ENCODE peak calls at places on chromosomes 1 and 21, in four cellular contexts. L is suprapubic skin, I is transverse colon, Y is breast epithelium. V is an unnamed sample.

GRCh38 chr1:177505905-177506590 is 335.3 kb downstream of the BRINP2 start:
- DNase-seq in L (no peak), I (no peak), Y (no peak), V (no peak)

GRCh38 chr1:86151427-86151826 is 5.1 kb downstream of the COL24A1 start:
- DNase-seq in L (no peak), I (no peak), Y (no peak), V (no peak)

GRCh38 chr1:27332536-27333281 is 9.1 kb upstream of the SYTL1 start:
- DNase-seq in L (no peak), I (peak; percentile 39), Y (no peak), V (no peak)

GRCh38 chr21:29640233-29640554 is 299.6 kb downstream of the GRIK1 start:
- DNase-seq in L (no peak), I (no peak), Y (no peak), V (no peak)

GRCh38 chr1:38787041-38787440 is 72.5 kb downstream of the RRAGC start:
- DNase-seq in L (no peak), I (no peak), Y (no peak), V (no peak)

GRCh38 chr21:43034098-43034497 is 41.5 kb downstream of the CBS start:
- DNase-seq in L (no peak), I (no peak), Y (no peak), V (no peak)

GRCh38 chr1:239387304-239388231 is 1.2 kb downstream of the CHRM3 start:
- DNase-seq in L (no peak), I (peak; percentile 18), Y (no peak), V (no peak)

GRCh38 chr1:4380564-4381168 is 273.7 kb upstream of the AJAP1 start:
- DNase-seq in L (no peak), I (no peak), Y (no peak), V (no peak)

GRCh38 chr1:213163278-213163711 is 112.3 kb downstream of the RPS6KC1 start:
- DNase-seq in L (no peak), I (no peak), Y (no peak), V (no peak)

GRCh38 chr1:14494931-14495330 is 103.6 kb upstream of the KAZN start:
- DNase-seq in L (no peak), I (no peak), Y (no peak), V (no peak)

GRCh38 chr1:241627453-241628329 is 12.5 kb downstream of the CHML start:
- DNase-seq in L (no peak), I (peak; percentile 37), Y (no peak), V (no peak)

GRCh38 chr1:202892501-202892900 is 3.6 kb upstream of the RABIF start:
- DNase-seq in L (no peak), I (no peak), Y (no peak), V (no peak)

GRCh38 chr21:42444745-42445059 is 41.0 kb downstream of the UBASH3A start:
- DNase-seq in L (no peak), I (no peak), Y (no peak), V (no peak)

GRCh38 chr21:34781508-34781907 is 112.7 kb downstream of the CLIC6 start:
- DNase-seq in L (no peak), I (no peak), Y (no peak), V (no peak)

GRCh38 chr21:44816761-44817505 is 929 bp downstream of the SUMO3 start:
- DNase-seq in L (no peak), I (no peak), Y (no peak), V (peak; percentile 45)

GRCh38 chr1:42944207-42944928 is 14.3 kb downstream of the SLC2A1 start:
- DNase-seq in L (no peak), I (peak; percentile 75), Y (no peak), V (peak; percentile 64)

GRCh38 chr1:17423781-17424245 is 15.7 kb downstream of the RCC2 start:
- DNase-seq in L (no peak), I (no peak), Y (no peak), V (no peak)

GRCh38 chr1:108719654-108720435 is 7.1 kb downstream of the FNDC7 start:
- DNase-seq in L (no peak), I (no peak), Y (no peak), V (no peak)

GRCh38 chr1:2015383-2015735 is 3.8 kb upstream of the GABRD start:
- DNase-seq in L (no peak), I (no peak), Y (no peak), V (no peak)

GRCh38 chr1:32801096-32801713 is 16.0 kb downstream of the YARS1 start:
- DNase-seq in L (no peak), I (no peak), Y (no peak), V (no peak)

GRCh38 chr1:180680558-180681144 is 48.8 kb downstream of the XPR1 start:
- DNase-seq in L (no peak), I (no peak), Y (no peak), V (no peak)

GRCh38 chr21:28910280-28910887 is 82.3 kb downstream of the LTN1 start:
- DNase-seq in L (no peak), I (no peak), Y (no peak), V (no peak)

GRCh38 chr21:45823100-45823681 is 158.4 kb upstream of the COL6A1 start:
- DNase-seq in L (no peak), I (no peak), Y (peak; percentile 35), V (no peak)

GRCh38 chr1:11731719-11732283 is 4.1 kb upstream of the AGTRAP start:
- DNase-seq in L (no peak), I (peak; percentile 66), Y (peak; percentile 79), V (peak; percentile 82)

GRCh38 chr1:189628857-189629256 is 848.8 kb downstream of the BRINP3 start:
- DNase-seq in L (no peak), I (no peak), Y (no peak), V (no peak)

GRCh38 chr1:52636701-52637695 is 4.0 kb downstream of the SHISAL2A start:
- DNase-seq in L (no peak), I (peak; percentile 54), Y (no peak), V (no peak)

GRCh38 chr1:232553050-232553754 is 76.7 kb downstream of the SIPA1L2 start:
- DNase-seq in L (peak; percentile 65), I (peak; percentile 30), Y (no peak), V (peak; percentile 31)

GRCh38 chr1:234610061-234610581 is at the start of gene IRF2BP2:
- DNase-seq in L (peak; percentile 86), I (peak; percentile 86), Y (peak; percentile 81), V (peak; percentile 97)

GRCh38 chr1:234609528-234610042 is 393 bp downstream of the IRF2BP2 start:
- DNase-seq in L (no peak), I (no peak), Y (no peak), V (no peak)

GRCh38 chr1:234611153-234611798 is 1.3 kb upstream of the IRF2BP2 start:
- DNase-seq in L (no peak), I (no peak), Y (no peak), V (peak; percentile 69)

GRCh38 chr1:234611799-234612351 is 1.9 kb upstream of the IRF2BP2 start:
- DNase-seq in L (peak; percentile 86), I (peak; percentile 71), Y (no peak), V (peak; percentile 81)

GRCh38 chr1:234610582-234611152 is 689 bp upstream of the IRF2BP2 start:
- DNase-seq in L (peak; percentile 97), I (peak; percentile 96), Y (peak; percentile 96), V (peak; percentile 99)
- H3K4me1 ChIP-seq in L (peaks cover 42% of the 10 kb centered on the region), I (peaks cover 40% of the 10 kb centered on the region), Y (peaks cover 22% of the 10 kb centered on the region), V (peaks cover 52% of the 10 kb centered on the region)

GRCh38 chr1:19333587-19334354 is 21.6 kb downstream of the SLC66A1 start:
- DNase-seq in L (no peak), I (no peak), Y (no peak), V (no peak)
- TF ChIP-seq POLR2AphosphoS5 in L (no peak), I (no peak), Y (no peak), V (no peak)

GRCh38 chr1:36380782-36381181 is 4.9 kb downstream of the STK40 start:
- DNase-seq in L (no peak), I (no peak), Y (no peak), V (no peak)

GRCh38 chr1:36382669-36383068 is 3.1 kb downstream of the STK40 start:
- DNase-seq in L (no peak), I (no peak), Y (no peak), V (no peak)

GRCh38 chr1:36381405-36381804 is 4.3 kb downstream of the STK40 start:
- DNase-seq in L (no peak), I (no peak), Y (no peak), V (no peak)

GRCh38 chr1:36383240-36383639 is 2.5 kb downstream of the STK40 start:
- DNase-seq in L (no peak), I (no peak), Y (no peak), V (no peak)

DNA sequence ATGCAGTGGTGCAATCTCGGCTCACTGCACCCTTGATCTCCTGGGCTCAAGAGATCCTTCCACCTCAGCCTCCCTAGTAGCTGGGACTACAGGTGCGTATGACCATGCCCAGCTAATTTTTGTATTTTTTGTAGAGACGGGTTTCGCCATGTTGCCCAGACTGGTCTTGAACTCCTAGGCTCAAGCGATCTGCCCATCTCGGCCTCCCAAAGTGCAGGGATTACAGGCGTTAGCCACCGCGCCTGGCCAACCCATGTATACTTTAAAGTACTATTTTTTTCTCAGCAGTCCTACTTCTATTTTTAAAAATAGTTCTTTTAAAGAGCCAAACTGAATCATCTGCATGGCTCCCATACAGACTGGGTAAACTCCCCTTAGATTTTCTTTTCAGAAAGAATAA is 3.5 kb downstream of the STK40 start:
- DNase-seq in L (no peak), I (no peak), Y (no peak), V (no peak)
- H3K4me1 ChIP-seq in L (peaks cover 46% of the 10 kb centered on the region), I (peaks cover 32% of the 10 kb centered on the region), Y (peaks cover 24% of the 10 kb centered on the region), V (peaks cover 47% of the 10 kb centered on the region)

DNA sequence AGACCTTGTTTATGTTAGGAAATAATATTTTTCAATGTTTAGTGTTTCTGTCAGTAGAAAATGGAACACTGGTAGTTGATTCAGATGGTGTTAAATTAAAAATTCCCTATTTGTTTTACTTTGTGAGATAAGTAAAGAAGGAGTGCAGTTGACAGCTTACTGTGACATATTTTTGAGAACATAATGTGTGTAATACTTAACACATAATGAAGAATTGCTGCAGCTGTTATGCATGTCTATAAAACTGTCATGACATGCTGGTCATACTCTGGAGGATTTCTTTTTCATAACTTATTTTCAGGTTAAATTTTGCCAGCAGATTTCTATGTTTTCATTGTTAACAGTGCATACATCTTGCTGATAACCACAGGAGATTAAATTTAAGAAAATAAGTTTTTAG is 296.1 kb downstream of the CTH start:
- DNase-seq in L (no peak), I (no peak), Y (no peak), V (no peak)
- TF ChIP-seq POLR2AphosphoS5 in L (no peak), I (no peak), Y (no peak), V (no peak)

V was measured in upper lobe of left lung.